ENCODE peak calls at places on chromosomes 7 and 10, in five cellular contexts. One of them, this sample, is unnamed.

GRCh38 chr7:21054427-21055133 is 267.9 kb upstream of the SP8 start:
- DNase-seq in psoas muscle: no peak
- DNase-seq in uterus: no peak
- DNase-seq in Panc1: no peak
- DNase-seq in upper lobe of left lung: no peak
- DNase-seq in this sample: no peak

GRCh38 chr10:24651923-24652322 is 71.8 kb downstream of the ARHGAP21 start:
- DNase-seq in upper lobe of left lung: no peak
- DNase-seq in psoas muscle: no peak
- DNase-seq in uterus: no peak
- DNase-seq in Panc1: no peak
- DNase-seq in this sample: no peak

GRCh38 chr10:78203915-78204818 is 170.5 kb downstream of the RPS24 start:
- DNase-seq in psoas muscle: no peak
- DNase-seq in upper lobe of left lung: no peak
- DNase-seq in uterus: peak; percentile 44
- DNase-seq in Panc1: no peak
- DNase-seq in this sample: peak; percentile 73

GRCh38 chr7:109354552-109354951 is 784.9 kb downstream of the DNAJB9 start:
- DNase-seq in upper lobe of left lung: no peak
- DNase-seq in uterus: no peak
- DNase-seq in Panc1: no peak
- DNase-seq in psoas muscle: no peak
- DNase-seq in this sample: no peak

GRCh38 chr10:77036993-77037734 is 600.4 kb downstream of the KCNMA1 start:
- DNase-seq in upper lobe of left lung: no peak
- DNase-seq in Panc1: peak; percentile 24
- DNase-seq in uterus: no peak
- DNase-seq in psoas muscle: no peak
- DNase-seq in this sample: no peak

GRCh38 chr10:126877390-126877789 is 27.8 kb upstream of the DOCK1 start:
- DNase-seq in uterus: no peak
- DNase-seq in psoas muscle: no peak
- DNase-seq in Panc1: no peak
- DNase-seq in upper lobe of left lung: no peak
- DNase-seq in this sample: no peak

GRCh38 chr7:155755026-155755425 is 57.2 kb downstream of the SHH start:
- DNase-seq in Panc1: no peak
- DNase-seq in psoas muscle: no peak
- DNase-seq in uterus: no peak
- DNase-seq in upper lobe of left lung: no peak
- DNase-seq in this sample: no peak

GRCh38 chr10:89427629-89428028 is 13.3 kb downstream of the IFIT5 start:
- DNase-seq in psoas muscle: no peak
- DNase-seq in Panc1: no peak
- DNase-seq in upper lobe of left lung: no peak
- DNase-seq in uterus: no peak
- DNase-seq in this sample: no peak

GRCh38 chr7:104980440-104980839 is 33.6 kb upstream of the KMT2E start:
- DNase-seq in uterus: no peak
- DNase-seq in Panc1: no peak
- DNase-seq in upper lobe of left lung: no peak
- DNase-seq in psoas muscle: no peak
- DNase-seq in this sample: no peak

GRCh38 chr7:140723002-140723401 is 26.5 kb downstream of the NDUFB2 start:
- DNase-seq in upper lobe of left lung: no peak
- DNase-seq in psoas muscle: no peak
- DNase-seq in uterus: no peak
- DNase-seq in Panc1: no peak
- DNase-seq in this sample: no peak

GRCh38 chr10:114151486-114151885 is 22.5 kb downstream of the CCDC186 start:
- DNase-seq in uterus: no peak
- DNase-seq in Panc1: peak; percentile 75
- DNase-seq in psoas muscle: no peak
- DNase-seq in upper lobe of left lung: no peak
- DNase-seq in this sample: no peak

GRCh38 chr10:8036521-8037198 is 17.8 kb upstream of the GATA3 start:
- DNase-seq in psoas muscle: no peak
- DNase-seq in upper lobe of left lung: peak; percentile 54
- DNase-seq in uterus: no peak
- DNase-seq in Panc1: no peak
- DNase-seq in this sample: no peak

GRCh38 chr10:44293306-44293778 is 91.6 kb downstream of the CXCL12 start:
- DNase-seq in Panc1: no peak
- DNase-seq in psoas muscle: no peak
- DNase-seq in uterus: no peak
- DNase-seq in upper lobe of left lung: peak; percentile 82
- DNase-seq in this sample: no peak

GRCh38 chr10:79140083-79140793 is 71.5 kb downstream of the ZMIZ1 start:
- DNase-seq in upper lobe of left lung: no peak
- DNase-seq in psoas muscle: no peak
- DNase-seq in Panc1: no peak
- DNase-seq in uterus: no peak
- DNase-seq in this sample: no peak

GRCh38 chr7:97006146-97006950 is 995 bp downstream of the DLX6 start:
- DNase-seq in upper lobe of left lung: peak; percentile 88
- DNase-seq in uterus: no peak
- DNase-seq in psoas muscle: no peak
- DNase-seq in Panc1: no peak
- DNase-seq in this sample: no peak

GRCh38 chr7:157522189-157522588 is 185.4 kb downstream of the DNAJB6 start:
- DNase-seq in upper lobe of left lung: peak; percentile 70
- DNase-seq in psoas muscle: no peak
- DNase-seq in uterus: no peak
- DNase-seq in Panc1: no peak
- DNase-seq in this sample: no peak

GRCh38 chr10:99532687-99533495 is at the start of gene NKX2-3:
- DNase-seq in uterus: peak; percentile 44
- DNase-seq in Panc1: no peak
- DNase-seq in psoas muscle: peak; percentile 63
- DNase-seq in upper lobe of left lung: peak; percentile 90
- DNase-seq in this sample: peak; percentile 18

GRCh38 chr10:73866621-73867020 is 7.7 kb downstream of the CAMK2G start:
- DNase-seq in uterus: no peak
- DNase-seq in upper lobe of left lung: no peak
- DNase-seq in Panc1: no peak
- DNase-seq in psoas muscle: no peak
- DNase-seq in this sample: no peak

GRCh38 chr10:73863039-73863817 is 11.1 kb downstream of the CAMK2G start:
- DNase-seq in uterus: no peak
- DNase-seq in psoas muscle: no peak
- DNase-seq in upper lobe of left lung: no peak
- DNase-seq in Panc1: no peak
- DNase-seq in this sample: no peak

GRCh38 chr10:73864229-73864628 is 10.1 kb downstream of the CAMK2G start:
- DNase-seq in Panc1: no peak
- DNase-seq in upper lobe of left lung: no peak
- DNase-seq in uterus: no peak
- DNase-seq in psoas muscle: no peak
- DNase-seq in this sample: no peak

GRCh38 chr10:73865459-73866442 is 8.6 kb downstream of the CAMK2G start:
- DNase-seq in psoas muscle: no peak
- DNase-seq in uterus: no peak
- DNase-seq in Panc1: no peak
- DNase-seq in upper lobe of left lung: no peak
- DNase-seq in this sample: peak; percentile 47

GRCh38 chr10:73865107-73865458 is 9.3 kb downstream of the CAMK2G start:
- DNase-seq in upper lobe of left lung: no peak
- DNase-seq in psoas muscle: no peak
- DNase-seq in uterus: no peak
- DNase-seq in Panc1: no peak
- DNase-seq in this sample: no peak
- H3K4me1 ChIP-seq in upper lobe of left lung: peaks cover 28% of the 10 kb centered on the region
- H3K4me1 ChIP-seq in psoas muscle: peaks cover 65% of the 10 kb centered on the region
- H3K4me1 ChIP-seq in uterus: no peaks in the 10 kb centered on the region
- H3K4me1 ChIP-seq in Panc1: no peaks in the 10 kb centered on the region
- H3K4me1 ChIP-seq in this sample: peaks cover 43% of the 10 kb centered on the region

DNA sequence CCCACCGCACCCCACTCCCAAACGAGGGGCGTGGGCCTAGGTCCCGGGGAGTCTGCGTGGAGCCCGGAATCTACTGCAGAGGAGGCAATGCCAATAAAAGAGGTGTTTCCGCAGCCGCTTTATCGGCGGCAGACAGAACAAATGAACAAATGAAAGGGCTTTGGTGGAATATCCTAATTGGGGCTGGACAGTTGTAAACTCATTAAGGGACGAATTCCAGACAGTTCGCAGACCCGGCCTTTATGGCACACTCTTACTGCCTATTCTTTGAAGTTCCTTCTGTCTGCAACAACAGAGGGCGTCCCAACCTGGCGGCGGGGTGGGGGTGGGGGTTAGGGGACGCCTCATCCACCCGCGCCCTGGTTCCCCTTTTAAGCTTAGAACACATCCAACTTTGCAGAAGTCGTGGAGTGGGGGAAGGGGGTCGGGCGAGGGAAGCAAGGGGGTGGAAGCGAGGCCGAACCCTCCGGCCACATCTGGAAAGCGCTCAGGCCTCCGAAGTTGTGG is 4.1 kb downstream of the HOXA9 start:
- DNase-seq in psoas muscle: peak; percentile 27
- DNase-seq in uterus: peak; percentile 30
- DNase-seq in upper lobe of left lung: no peak
- DNase-seq in Panc1: no peak
- DNase-seq in this sample: no peak
- H3K4me3 ChIP-seq in psoas muscle: peak overlapping the region; percentile 79
- H3K4me3 ChIP-seq in uterus: peak overlapping the region; percentile 49
- H3K4me3 ChIP-seq in upper lobe of left lung: no peak overlapping the region
- H3K4me3 ChIP-seq in Panc1: peak overlapping the region; percentile 71
- H3K4me3 ChIP-seq in this sample: peak overlapping the region; percentile 68

DNA sequence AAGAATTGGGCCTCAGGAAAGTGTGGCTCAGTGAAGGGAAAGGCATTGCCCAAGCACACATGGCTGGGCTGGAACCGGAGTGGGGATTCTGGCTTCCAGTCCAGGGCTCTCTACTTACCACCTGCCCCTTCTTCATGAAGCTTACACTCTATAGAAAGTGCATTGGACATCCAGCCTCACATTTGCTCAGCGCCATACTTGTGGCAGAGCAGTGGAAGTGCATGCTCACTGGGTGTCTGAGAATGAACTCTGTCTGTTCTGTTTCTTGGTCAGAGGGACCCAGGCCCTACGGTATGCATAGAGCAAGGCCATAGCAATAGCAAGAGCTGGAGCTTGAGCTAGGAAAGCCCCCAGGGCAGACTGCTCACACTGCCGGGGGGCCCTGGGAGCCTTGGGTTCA is 1253.5 kb downstream of the TYW1 start:
- DNase-seq in uterus: no peak
- DNase-seq in Panc1: no peak
- DNase-seq in psoas muscle: no peak
- DNase-seq in upper lobe of left lung: no peak
- DNase-seq in this sample: no peak
- H3K9me3 ChIP-seq in uterus: no peaks in the 10 kb centered on the region
- H3K9me3 ChIP-seq in Panc1: no peaks in the 10 kb centered on the region
- H3K9me3 ChIP-seq in psoas muscle: no peaks in the 10 kb centered on the region
- H3K9me3 ChIP-seq in upper lobe of left lung: no peaks in the 10 kb centered on the region
- H3K9me3 ChIP-seq in this sample: peaks cover 4% of the 10 kb centered on the region

GRCh38 chr10:124625831-124626238 is 118.3 kb downstream of the FAM53B start:
- DNase-seq in psoas muscle: no peak
- DNase-seq in Panc1: no peak
- DNase-seq in uterus: no peak
- DNase-seq in upper lobe of left lung: peak; percentile 72
- DNase-seq in this sample: peak; percentile 45
- H3K4me1 ChIP-seq in psoas muscle: peaks cover 85% of the 10 kb centered on the region
- H3K4me1 ChIP-seq in Panc1: peaks cover 5% of the 10 kb centered on the region
- H3K4me1 ChIP-seq in uterus: no peaks in the 10 kb centered on the region
- H3K4me1 ChIP-seq in upper lobe of left lung: peaks cover 59% of the 10 kb centered on the region
- H3K4me1 ChIP-seq in this sample: peaks cover 63% of the 10 kb centered on the region

GRCh38 chr7:142384508-142384922 is 126.7 kb upstream of the PRSS58 start:
- DNase-seq in uterus: no peak
- DNase-seq in Panc1: no peak
- DNase-seq in psoas muscle: no peak
- DNase-seq in upper lobe of left lung: no peak
- DNase-seq in this sample: no peak
- H3K4me3 ChIP-seq in uterus: no peak overlapping the region
- H3K4me3 ChIP-seq in Panc1: no peak overlapping the region
- H3K4me3 ChIP-seq in psoas muscle: no peak overlapping the region
- H3K4me3 ChIP-seq in upper lobe of left lung: no peak overlapping the region
- H3K4me3 ChIP-seq in this sample: peak overlapping the region; percentile 12

GRCh38 chr7:158664406-158664805 is 40.2 kb downstream of the NCAPG2 start:
- DNase-seq in upper lobe of left lung: no peak
- DNase-seq in uterus: no peak
- DNase-seq in psoas muscle: no peak
- DNase-seq in Panc1: no peak
- DNase-seq in this sample: no peak

GRCh38 chr7:158662610-158663427 is 41.8 kb downstream of the NCAPG2 start:
- DNase-seq in psoas muscle: no peak
- DNase-seq in uterus: no peak
- DNase-seq in upper lobe of left lung: no peak
- DNase-seq in Panc1: no peak
- DNase-seq in this sample: no peak

GRCh38 chr7:158658475-158658874 is 46.1 kb downstream of the NCAPG2 start:
- DNase-seq in upper lobe of left lung: no peak
- DNase-seq in uterus: no peak
- DNase-seq in psoas muscle: no peak
- DNase-seq in Panc1: no peak
- DNase-seq in this sample: no peak

GRCh38 chr7:158663428-158663741 is 41.2 kb downstream of the NCAPG2 start:
- DNase-seq in Panc1: no peak
- DNase-seq in uterus: no peak
- DNase-seq in psoas muscle: no peak
- DNase-seq in upper lobe of left lung: no peak
- DNase-seq in this sample: no peak
- H3K9me3 ChIP-seq in Panc1: no peaks in the 10 kb centered on the region
- H3K9me3 ChIP-seq in uterus: no peaks in the 10 kb centered on the region
- H3K9me3 ChIP-seq in psoas muscle: no peaks in the 10 kb centered on the region
- H3K9me3 ChIP-seq in upper lobe of left lung: no peaks in the 10 kb centered on the region
- H3K9me3 ChIP-seq in this sample: no peaks in the 10 kb centered on the region

This sample was measured in heart right ventricle.